ENCODE peak calls at places on chromosomes 5 and 9, in four cellular contexts. A is neural progenitor cell, E is HCT116, B is heart right ventricle. K is an unnamed sample.

GRCh38 chr5:133478611-133479010 is 133.7 kb downstream of the FSTL4 start:
- DNase-seq in A (no peak), E (no peak), B (no peak), K (no peak)

GRCh38 chr5:106312360-106312759 is 1358.4 kb downstream of the EFNA5 start:
- DNase-seq in A (no peak), E (no peak), B (no peak), K (no peak)

GRCh38 chr9:88694625-88695024 is 159.6 kb downstream of the NXNL2 start:
- DNase-seq in A (no peak), E (no peak), B (no peak), K (peak; percentile 39)

GRCh38 chr9:111752455-111752854 is 42.3 kb downstream of the SHOC1 start:
- DNase-seq in A (no peak), E (no peak), B (no peak), K (no peak)

GRCh38 chr5:32308951-32309350 is 3.8 kb downstream of the MTMR12 start:
- DNase-seq in A (no peak), E (no peak), B (no peak), K (no peak)

GRCh38 chr5:64811050-64811640 is 42.4 kb downstream of the CWC27 start:
- DNase-seq in A (peak; percentile 60), E (peak; percentile 37), B (no peak), K (peak; percentile 27)

GRCh38 chr5:9288234-9288633 is 257.6 kb downstream of the SEMA5A start:
- DNase-seq in A (peak; percentile 8), E (no peak), B (peak; percentile 51), K (no peak)

GRCh38 chr9:137816531-137817235 is 60.9 kb upstream of the CACNA1B start:
- DNase-seq in A (no peak), E (no peak), B (no peak), K (no peak)

GRCh38 chr9:20112367-20112766 is 323.5 kb upstream of the SLC24A2 start:
- DNase-seq in A (no peak), E (no peak), B (no peak), K (no peak)

GRCh38 chr5:178196986-178197385 is 7.3 kb upstream of the HNRNPAB start:
- DNase-seq in A (no peak), E (no peak), B (no peak), K (no peak)

GRCh38 chr9:90741036-90741435 is 60.6 kb upstream of the SYK start:
- DNase-seq in A (no peak), E (no peak), B (no peak), K (no peak)

GRCh38 chr5:41270423-41271251 is 57.3 kb upstream of the C6 start:
- DNase-seq in A (peak; percentile 62), E (peak; percentile 33), B (no peak), K (peak; percentile 53)

GRCh38 chr9:19488721-19489120 is 79.9 kb downstream of the ACER2 start:
- DNase-seq in A (no peak), E (no peak), B (no peak), K (no peak)

GRCh38 chr5:52119768-52120167 is 667.9 kb upstream of the ITGA1 start:
- DNase-seq in A (peak; percentile 4), E (no peak), B (no peak), K (no peak)

GRCh38 chr5:43207601-43208000 is 15.6 kb downstream of the NIM1K start:
- DNase-seq in A (no peak), E (no peak), B (no peak), K (peak; percentile 33)

GRCh38 chr9:134325096-134325812 is 1.0 kb upstream of the RXRA start:
- DNase-seq in A (peak; percentile 68), E (no peak), B (peak; percentile 63), K (no peak)

GRCh38 chr5:154390096-154390495 is 55.7 kb upstream of the SAP30L start:
- DNase-seq in A (no peak), E (no peak), B (no peak), K (no peak)

GRCh38 chr9:128054090-128054489 is 13.0 kb downstream of the NAIF1 start:
- DNase-seq in A (no peak), E (no peak), B (no peak), K (no peak)

DNA sequence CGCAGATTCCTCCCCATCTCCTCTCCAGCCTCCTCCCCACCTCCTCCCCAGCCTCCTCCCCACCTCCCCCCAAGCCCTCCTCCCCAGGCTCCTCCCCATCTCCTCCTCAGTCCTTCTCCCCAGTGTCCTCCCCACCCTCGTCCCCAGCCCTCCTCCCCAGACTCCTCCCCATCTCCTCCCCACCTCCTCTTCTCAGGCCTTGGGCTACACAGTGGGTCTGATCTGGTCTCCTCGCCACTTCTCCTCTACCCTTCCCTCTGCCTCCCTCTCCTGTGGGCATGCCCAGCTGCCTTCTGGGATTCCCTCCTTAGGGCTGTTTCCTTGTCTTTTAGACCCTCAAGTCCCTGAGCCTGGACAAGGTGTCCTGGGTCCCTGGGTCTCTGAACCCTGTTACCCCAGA is 28.3 kb downstream of the CXXC5 start:
- DNase-seq in A (no peak), E (no peak), B (no peak), K (no peak)
- H3K27ac ChIP-seq in A (no peak overlapping the region), E (no peak overlapping the region), B (no peak overlapping the region), K (no peak overlapping the region)

GRCh38 chr9:16640649-16641048 is 229.8 kb downstream of the BNC2 start:
- DNase-seq in A (peak; percentile 45), E (no peak), B (no peak), K (no peak)
- TF ChIP-seq CTCF in A (peak; percentile 49), E (no peak), B (no peak), K (no peak)

GRCh38 chr5:113205323-113205722 is 228.7 kb downstream of the DCP2 start:
- DNase-seq in A (no peak), E (no peak), B (no peak), K (no peak)

GRCh38 chr5:113205807-113206206 is 229.0 kb downstream of the TSSK1B start:
- DNase-seq in A (no peak), E (peak; percentile 43), B (no peak), K (no peak)

GRCh38 chr5:113204525-113205161 is 228.0 kb downstream of the DCP2 start:
- DNase-seq in A (no peak), E (no peak), B (peak; percentile 38), K (no peak)

GRCh38 chr5:113201715-113202114 is 225.1 kb downstream of the DCP2 start:
- DNase-seq in A (no peak), E (no peak), B (no peak), K (no peak)

GRCh38 chr5:113202904-113203716 is 226.5 kb downstream of the DCP2 start:
- DNase-seq in A (peak; percentile 95), E (peak; percentile 66), B (peak; percentile 79), K (no peak)
- H3K4me3 ChIP-seq in A (no peak overlapping the region), E (peak overlapping the region; percentile 45), B (peak overlapping the region; percentile 40), K (no peak overlapping the region)

GRCh38 chr9:121603028-121603427 is 48.4 kb upstream of the DAB2IP start:
- DNase-seq in A (no peak), E (no peak), B (no peak), K (no peak)

GRCh38 chr9:121599186-121599871 is 52.1 kb upstream of the DAB2IP start:
- DNase-seq in A (peak; percentile 97), E (peak; percentile 71), B (peak; percentile 82), K (no peak)

GRCh38 chr9:121598167-121599000 is 53.0 kb upstream of the DAB2IP start:
- DNase-seq in A (peak; percentile 98), E (peak; percentile 67), B (peak; percentile 85), K (peak; percentile 72)

GRCh38 chr9:121599872-121600585 is 51.4 kb upstream of the DAB2IP start:
- DNase-seq in A (peak; percentile 50), E (no peak), B (no peak), K (no peak)

GRCh38 chr9:121601234-121601633 is 50.2 kb upstream of the DAB2IP start:
- DNase-seq in A (no peak), E (no peak), B (no peak), K (no peak)
- H3K27ac ChIP-seq in A (no peak overlapping the region), E (no peak overlapping the region), B (no peak overlapping the region), K (no peak overlapping the region)

GRCh38 chr9:2120926-2121689 is 106.0 kb downstream of the SMARCA2 start:
- DNase-seq in A (no peak), E (peak; percentile 7), B (no peak), K (peak; percentile 11)

GRCh38 chr9:2117527-2117926 is 102.4 kb downstream of the SMARCA2 start:
- DNase-seq in A (no peak), E (no peak), B (no peak), K (no peak)

GRCh38 chr9:2119490-2120046 is 104.4 kb downstream of the SMARCA2 start:
- DNase-seq in A (no peak), E (no peak), B (no peak), K (no peak)

GRCh38 chr9:2116073-2116472 is 100.9 kb downstream of the SMARCA2 start:
- DNase-seq in A (peak; percentile 57), E (peak; percentile 12), B (no peak), K (no peak)
- TF ChIP-seq CTCF in A (peak; percentile 62), E (peak; percentile 70), B (peak; percentile 35), K (peak; percentile 52)